ENCODE peak calls at places on chromosomes 4 and X, in eight cellular contexts. K is transverse colon, P is sigmoid colon, L is GM23338, T is vagina, C is upper lobe of left lung, O is suprapubic skin, X is H1. V is an unnamed sample.
A peak's percentile ranks its signal among the peaks of the same experiment; 100 is the strongest.

GRCh38 chrX:22389544-22390243 is 117.0 kb downstream of the CBLL2 start:
- DNase-seq in O (no peak), P (no peak), T (no peak), L (no peak), K (no peak), X (no peak), C (no peak), V (no peak)

GRCh38 chr4:140130677-140131076 is 23.3 kb downstream of the MAML3 start:
- DNase-seq in C (no peak), X (no peak), T (no peak), K (no peak), L (no peak), P (no peak), O (no peak), V (no peak)

GRCh38 chrX:153723351-153724251 is 586 bp downstream of the BCAP31 start:
- DNase-seq in X (no peak), T (no peak), C (peak; percentile 87), L (peak; percentile 56), O (no peak), K (peak; percentile 55), P (no peak), V (no peak)

GRCh38 chr4:111434581-111434980 is 710.7 kb upstream of the FAM241A start:
- DNase-seq in L (no peak), X (no peak), O (no peak), P (no peak), T (no peak), C (no peak), K (peak; percentile 71), V (no peak)

GRCh38 chrX:13418126-13419091 is 98.6 kb upstream of the ATXN3L start:
- DNase-seq in P (no peak), O (no peak), K (no peak), L (no peak), X (no peak), C (no peak), T (no peak), V (no peak)

GRCh38 chrX:150845091-150845490 is 53.4 kb downstream of the CD99L2 start:
- DNase-seq in T (no peak), L (no peak), P (no peak), K (no peak), C (no peak), X (no peak), O (no peak), V (no peak)

GRCh38 chr4:77595361-77595973 is 10.2 kb upstream of the CXCL13 start:
- DNase-seq in P (no peak), X (no peak), K (no peak), L (no peak), O (no peak), T (no peak), C (no peak), V (no peak)

GRCh38 chrX:130263016-130263415 is 5.7 kb downstream of the ZNF280C start:
- DNase-seq in X (no peak), K (no peak), P (no peak), T (no peak), L (no peak), C (no peak), O (no peak), V (no peak)

GRCh38 chr4:175127314-175127713 is 209.2 kb downstream of the ADAM29 start:
- DNase-seq in C (no peak), L (no peak), T (no peak), X (no peak), K (no peak), P (no peak), O (no peak), V (no peak)

GRCh38 chr4:16051132-16051531 is 32.7 kb downstream of the PROM1 start:
- DNase-seq in L (no peak), K (no peak), O (no peak), T (no peak), P (no peak), X (no peak), C (no peak), V (no peak)

GRCh38 chrX:97117572-97117971 is 233.9 kb downstream of the RPA4 start:
- DNase-seq in P (no peak), X (no peak), O (no peak), C (no peak), K (no peak), L (no peak), T (no peak), V (no peak)

GRCh38 chr4:173272987-173273386 is 61.2 kb downstream of the HMGB2 start:
- DNase-seq in C (no peak), L (no peak), P (no peak), T (no peak), O (no peak), X (no peak), K (no peak), V (no peak)

GRCh38 chr4:115090483-115091075 is 22.8 kb downstream of the NDST4 start:
- DNase-seq in T (no peak), X (no peak), P (no peak), O (no peak), L (peak; percentile 82), K (no peak), C (no peak), V (no peak)

GRCh38 chr4:51885371-51885770 is 42.4 kb downstream of the DCUN1D4 start:
- DNase-seq in P (no peak), C (no peak), X (no peak), O (no peak), L (peak; percentile 77), K (no peak), T (no peak), V (no peak)

GRCh38 chr4:150237110-150237852 is 159.0 kb downstream of the DCLK2 start:
- DNase-seq in P (no peak), X (no peak), L (no peak), C (no peak), T (no peak), O (no peak), K (no peak), V (no peak)

GRCh38 chr4:169823685-169824084 is 65.9 kb upstream of the HPF1 start:
- DNase-seq in T (no peak), X (peak; percentile 31), O (no peak), P (no peak), C (no peak), L (peak; percentile 83), K (peak; percentile 13), V (no peak)

GRCh38 chr4:36551697-36552214 is 270.3 kb downstream of the DTHD1 start:
- DNase-seq in T (no peak), O (no peak), P (no peak), C (no peak), L (peak; percentile 51), K (no peak), X (peak; percentile 23), V (no peak)

GRCh38 chr4:76354517-76355473 is 48.3 kb downstream of the STBD1 start:
- DNase-seq in P (no peak), K (peak; percentile 11), T (no peak), O (no peak), L (no peak), C (no peak), X (no peak), V (no peak)

GRCh38 chrX:134894373-134894895 is 96.4 kb upstream of the SMIM10 start:
- DNase-seq in C (no peak), L (no peak), P (no peak), O (no peak), T (no peak), X (no peak), K (no peak), V (no peak)

GRCh38 chr4:53130896-53131561 is 234.8 kb downstream of the SCFD2 start:
- DNase-seq in K (no peak), T (no peak), C (no peak), X (no peak), O (no peak), L (peak; percentile 12), P (no peak), V (no peak)

GRCh38 chr4:126583509-126583908 is 1049.2 kb upstream of the INTU start:
- DNase-seq in P (no peak), K (no peak), X (no peak), L (peak; percentile 64), O (no peak), C (no peak), T (no peak), V (no peak)

GRCh38 chr4:123587983-123588494 is 191.4 kb downstream of the SPRY1 start:
- DNase-seq in P (peak; percentile 84), O (peak; percentile 68), L (no peak), T (no peak), C (no peak), X (no peak), K (peak; percentile 76), V (no peak)

GRCh38 chr4:185112104-185112503 is 31.0 kb upstream of the SLC25A4 start:
- DNase-seq in X (no peak), K (no peak), T (no peak), P (no peak), L (no peak), O (no peak), C (no peak), V (no peak)
- TF ChIP-seq POLR2AphosphoS5 in X (no peak), K (no peak), T (no peak), P (peak; percentile 67), L (no peak), O (no peak), C (peak; percentile 45), V (no peak)

DNA sequence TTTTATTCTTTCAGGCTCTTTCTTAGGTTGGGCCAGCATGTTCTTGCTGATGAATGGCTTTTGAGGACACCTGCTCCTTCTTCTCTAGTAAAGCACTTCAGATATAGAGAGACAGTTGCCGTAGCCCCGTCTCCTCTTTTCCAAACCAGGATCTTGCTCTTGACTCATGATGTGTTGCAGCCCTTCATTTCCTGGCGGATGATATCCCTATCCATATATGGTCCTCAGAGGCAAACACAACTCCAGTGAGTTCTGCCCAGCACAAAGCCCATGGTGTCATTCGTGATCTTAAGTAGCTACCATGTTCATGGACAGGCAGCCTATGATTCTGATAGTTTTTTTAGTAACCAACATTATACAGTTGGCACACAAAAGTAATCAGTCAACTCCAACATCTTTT is 59.8 kb upstream of the ACSL1 start:
- DNase-seq in C (no peak), P (no peak), O (no peak), L (no peak), X (no peak), K (no peak), T (no peak), V (no peak)
- H3K4me1 ChIP-seq in C (no peaks in the 10 kb centered on the region), P (no peaks in the 10 kb centered on the region), O (no peaks in the 10 kb centered on the region), L (no peaks in the 10 kb centered on the region), X (no peaks in the 10 kb centered on the region), K (no peaks in the 10 kb centered on the region), T (no peaks in the 10 kb centered on the region), V (no peaks in the 10 kb centered on the region)

GRCh38 chr4:158020175-158020574 is 152.7 kb downstream of the GASK1B start:
- DNase-seq in T (no peak), X (peak; percentile 7), P (peak; percentile 80), K (peak; percentile 18), C (no peak), O (peak; percentile 66), L (peak; percentile 14), V (no peak)
- TF ChIP-seq POLR2AphosphoS5 in T (no peak), X (no peak), P (peak; percentile 92), K (no peak), C (no peak), O (no peak), L (no peak), V (no peak)

DNA sequence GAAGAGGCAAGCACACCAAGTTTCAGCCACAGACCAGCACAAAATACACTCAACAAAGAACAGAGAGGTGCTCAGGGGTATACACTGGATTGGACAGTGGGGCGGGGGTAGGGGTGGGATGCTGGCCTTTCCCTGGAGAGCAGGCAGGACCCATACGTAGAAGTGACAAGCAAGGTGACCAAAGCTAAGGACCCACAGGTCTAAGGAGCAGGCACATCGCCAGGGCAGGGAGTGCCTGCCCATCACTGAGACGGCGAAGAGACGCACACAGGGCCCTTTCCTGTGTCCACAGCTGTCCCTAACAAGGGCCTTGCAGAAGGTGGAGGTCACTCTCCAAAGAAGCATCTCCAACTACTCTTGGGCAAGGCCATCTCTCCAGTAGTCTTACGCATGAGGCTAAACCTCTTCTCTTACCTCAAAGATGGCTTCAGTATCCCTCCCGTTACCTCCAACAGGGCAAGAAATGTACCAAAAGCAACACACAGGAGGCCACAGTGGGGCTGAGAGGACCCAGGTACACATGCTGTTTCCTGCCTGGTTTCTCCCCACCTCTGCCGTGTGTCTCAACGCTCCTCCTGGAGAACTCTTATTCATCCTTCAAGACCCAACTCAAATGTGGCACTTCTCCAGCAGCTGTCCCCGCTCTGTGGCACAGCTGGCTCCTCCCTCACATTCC is 6.5 kb downstream of the WDR1 start:
- DNase-seq in O (no peak), P (no peak), T (no peak), L (peak; percentile 8), K (no peak), X (no peak), C (no peak), V (no peak)
- H3K4me1 ChIP-seq in O (peaks cover 86% of the 10 kb centered on the region), P (peaks cover 100% of the 10 kb centered on the region), T (peaks cover 100% of the 10 kb centered on the region), L (peaks cover 18% of the 10 kb centered on the region), K (peaks cover 100% of the 10 kb centered on the region), X (peaks cover 13% of the 10 kb centered on the region), C (peaks cover 87% of the 10 kb centered on the region), V (peaks cover 22% of the 10 kb centered on the region)

V was measured in breast epithelium.